ENCODE peak calls at places on chromosomes 13 and 19, in six cellular contexts. H is K562, S is H1, A is GM12891, E is GM12878, M is HepG2. B is an unnamed sample.

GRCh38 chr19:39498262-39499081 is at the start of gene DLL3:
- DNase-seq in H (peak), M (no peak), A (no peak), E (no peak), S (peak), B (no peak)

GRCh38 chr13:30148171-30148754 is 159.1 kb downstream of the KATNAL1 start:
- DNase-seq in M (no peak), A (no peak), H (no peak), S (no peak), E (no peak), B (no peak)

GRCh38 chr13:113980489-113981064 is 6.7 kb upstream of the C13orf46 start:
- DNase-seq in A (no peak), E (no peak), S (no peak), M (no peak), H (no peak), B (no peak)

GRCh38 chr19:35995655-35995993 is 636 bp downstream of the SDHAF1 start:
- DNase-seq in E (no peak), H (peak), S (peak), A (peak), M (peak), B (peak)

GRCh38 chr19:18417250-18418033 is 1.8 kb upstream of the SSBP4 start:
- DNase-seq in E (no peak), H (peak), S (peak), A (no peak), M (peak), B (no peak)

GRCh38 chr19:13763300-13763699 is 1.0 kb upstream of the MRI1 start:
- DNase-seq in A (no peak), E (no peak), H (no peak), S (no peak), M (no peak), B (no peak)

GRCh38 chr13:112653821-112654220 is 36.0 kb upstream of the ATP11A start:
- DNase-seq in E (no peak), A (no peak), S (no peak), M (no peak), H (no peak), B (no peak)

GRCh38 chr19:37309834-37310575 is 60.9 kb upstream of the ZNF527 start:
- DNase-seq in H (no peak), M (no peak), E (no peak), A (no peak), S (no peak), B (no peak)

GRCh38 chr13:102680133-102680717 is 14.6 kb downstream of the METTL21C start:
- DNase-seq in H (no peak), E (no peak), M (no peak), S (no peak), A (no peak), B (no peak)

GRCh38 chr13:72384879-72385278 is 342.6 kb downstream of the MZT1 start:
- DNase-seq in H (no peak), A (no peak), E (no peak), S (no peak), M (peak), B (no peak)

GRCh38 chr13:111862836-111863815 is 203.8 kb upstream of the SOX1 start:
- DNase-seq in S (peak), H (no peak), M (no peak), E (no peak), A (no peak), B (no peak)

GRCh38 chr19:51166846-51167490 is 24.9 kb downstream of the SIGLEC7 start:
- DNase-seq in H (no peak), A (no peak), S (no peak), M (no peak), E (no peak), B (no peak)

GRCh38 chr13:113796948-113797676 is 38.1 kb downstream of the TMEM255B start:
- DNase-seq in M (no peak), E (no peak), A (no peak), S (no peak), H (no peak), B (no peak)

GRCh38 chr19:9940778-9941177 is 4.5 kb upstream of the OLFM2 start:
- DNase-seq in M (peak), E (no peak), S (no peak), A (no peak), H (no peak), B (no peak)

GRCh38 chr13:24910502-24911134 is 146.6 kb downstream of the RNF17 start:
- DNase-seq in A (no peak), S (no peak), M (no peak), H (no peak), E (no peak), B (no peak)

GRCh38 chr19:39052243-39052746 is 19.9 kb upstream of the FBXO27 start:
- DNase-seq in H (peak), M (peak), E (no peak), S (peak), A (no peak), B (no peak)

GRCh38 chr13:42486711-42487198 is 87.2 kb upstream of the TNFSF11 start:
- DNase-seq in A (no peak), E (no peak), S (no peak), M (no peak), H (no peak), B (no peak)

GRCh38 chr13:46210362-46211083 is 1.2 kb upstream of the LRRC63 start:
- DNase-seq in A (no peak), M (no peak), S (no peak), E (no peak), H (no peak), B (no peak)

GRCh38 chr13:97432232-97432916 is 1.6 kb upstream of the RAP2A start:
- DNase-seq in H (no peak), A (no peak), M (no peak), E (no peak), S (no peak), B (no peak)

GRCh38 chr13:44713793-44714469 is 137.8 kb upstream of the TSC22D1 start:
- DNase-seq in H (no peak), S (no peak), A (no peak), E (no peak), M (peak), B (no peak)

GRCh38 chr19:49555600-49556411 is 24.6 kb downstream of the NOSIP start:
- DNase-seq in A (no peak), S (peak), E (no peak), M (no peak), H (peak), B (no peak)

GRCh38 chr13:81760316-81760715 is 1419.4 kb upstream of the SPRY2 start:
- DNase-seq in S (no peak), A (no peak), E (no peak), M (no peak), H (no peak), B (no peak)

GRCh38 chr19:43148233-43148632 is 38.1 kb downstream of the PSG5 start:
- DNase-seq in A (no peak), S (no peak), E (no peak), M (no peak), H (no peak), B (no peak)

GRCh38 chr13:27104606-27105005 is 67.0 kb downstream of the USP12 start:
- DNase-seq in A (no peak), S (no peak), H (no peak), M (no peak), E (no peak), B (no peak)

GRCh38 chr19:50861025-50861424 is 6.3 kb downstream of the KLK3 start:
- DNase-seq in E (no peak), H (no peak), A (no peak), M (no peak), S (no peak), B (no peak)

GRCh38 chr13:65834897-65835296 is 1395.2 kb downstream of the PCDH9 start:
- DNase-seq in M (no peak), E (no peak), A (no peak), H (no peak), S (no peak), B (no peak)

GRCh38 chr19:50007947-50008346 is 17.2 kb downstream of the VRK3 start:
- DNase-seq in S (no peak), A (no peak), H (no peak), E (no peak), M (no peak), B (no peak)

GRCh38 chr19:13881231-13881691 is 4.3 kb downstream of the NANOS3 start:
- DNase-seq in H (no peak), E (no peak), A (no peak), M (peak), S (no peak), B (no peak)

GRCh38 chr13:46389985-46390384 is 2.9 kb upstream of the RUBCNL start:
- DNase-seq in H (no peak), S (no peak), E (peak), M (peak), A (no peak), B (no peak)

GRCh38 chr13:91280806-91281205 is 66.7 kb upstream of the MIR17HG start:
- DNase-seq in S (no peak), M (no peak), A (no peak), H (no peak), E (no peak), B (no peak)

GRCh38 chr19:6890938-6891337 is 3.6 kb downstream of the ADGRE1 start:
- DNase-seq in M (no peak), A (no peak), E (no peak), S (no peak), H (no peak), B (no peak)

GRCh38 chr13:44719857-44720671 is 143.9 kb upstream of the TSC22D1 start:
- DNase-seq in H (no peak), E (no peak), A (no peak), M (no peak), S (no peak), B (no peak)

DNA sequence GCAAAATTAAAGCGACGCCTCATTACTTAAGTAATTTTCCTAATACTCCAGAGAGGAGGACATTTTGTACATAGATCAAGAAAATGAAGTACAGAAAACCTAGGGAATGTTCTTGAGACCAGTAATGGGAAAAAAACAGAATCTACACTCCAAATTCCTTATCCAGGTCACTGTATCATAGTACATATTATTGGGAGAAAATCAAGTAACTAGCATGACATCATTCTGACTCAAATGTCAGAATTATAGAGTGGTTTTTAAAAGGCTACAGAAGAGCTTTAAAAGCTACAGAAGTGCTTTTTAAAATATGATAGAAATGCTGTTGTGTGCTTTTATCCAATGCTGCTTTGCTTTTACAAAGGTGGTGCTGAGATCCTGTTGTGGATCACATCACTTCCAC is 86.3 kb upstream of the SLC15A1 start:
- DNase-seq in H (no peak), S (no peak), E (no peak), M (no peak), A (no peak), B (no peak)
- TF ChIP-seq TAF1 in H (no peak), S (no peak), E (no peak), M (no peak), A (no peak), B (no peak)

GRCh38 chr19:11197291-11198174 is at the start of gene KANK2:
- DNase-seq in S (peak), H (peak), E (peak), M (peak), A (peak), B (peak)
- TF ChIP-seq POLR2A in S (peak), H (peak), E (peak), M (peak), A (no peak), B (no peak)

DNA sequence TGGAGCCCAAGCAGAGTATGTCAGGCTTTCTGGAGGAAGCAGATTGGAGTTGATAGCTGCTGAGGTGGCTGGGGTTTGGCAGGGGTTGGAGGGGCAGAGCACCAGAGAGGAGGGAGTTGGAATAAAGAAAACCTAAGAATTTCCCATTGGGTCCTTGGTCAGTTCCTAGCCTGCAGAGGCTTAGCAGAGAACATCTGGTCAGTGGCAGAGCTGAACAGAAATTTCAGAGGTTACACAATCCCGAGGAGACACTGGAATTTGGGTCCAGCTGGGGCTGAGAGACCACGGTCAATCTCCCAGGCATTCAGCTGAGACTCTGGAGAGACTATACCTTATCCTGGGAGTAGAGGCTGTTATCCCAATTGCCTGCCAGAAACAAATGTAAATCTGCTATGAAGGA is 84.4 kb downstream of the DPY19L3 start:
- DNase-seq in E (no peak), S (no peak), H (no peak), A (no peak), M (no peak), B (no peak)
- TF ChIP-seq TAF1 in E (no peak), S (no peak), H (no peak), A (no peak), M (no peak), B (no peak)

GRCh38 chr19:45092747-45093678 is at the start of gene PPP1R37:
- DNase-seq in M (peak), A (peak), S (peak), H (peak), E (peak), B (peak)
- TF ChIP-seq POLR2A in M (no peak), A (no peak), S (no peak), H (peak), E (peak), B (peak)

B was measured in GM12892.